ENCODE peak calls at places on chromosomes 5 and 9, in eight cellular contexts. B, M, F, H, C, O, U and W are unnamed samples. For H3K9me3, the result is how much of the 10 kb centered on the place peaks cover.

GRCh38 chr5:145941096-145941676 is 4.8 kb downstream of the SH3RF2 start:
- DNase-seq in B (no peak), M (no peak), F (no peak), H (peak), C (peak), O (no peak), U (no peak), W (peak)

GRCh38 chr5:171137768-171138540 is 171.1 kb upstream of the TLX3 start:
- DNase-seq in B (no peak), M (no peak), F (no peak), H (peak), C (no peak), O (peak), U (no peak), W (peak)

GRCh38 chr5:150159741-150160179 is 4.1 kb upstream of the PDGFRB start:
- DNase-seq in B (no peak), M (peak), F (no peak), H (no peak), C (no peak), O (no peak), U (no peak), W (peak)

GRCh38 chr5:115415143-115415491 is 118.7 kb upstream of the CCDC112 start:
- DNase-seq in B (no peak), M (peak), F (no peak), H (peak), C (peak), O (peak), U (no peak), W (peak)

GRCh38 chr5:139178948-139179347 is 19.2 kb downstream of the SIL1 start:
- DNase-seq in B (no peak), M (no peak), F (no peak), H (no peak), C (peak), O (no peak), U (no peak), W (peak)

GRCh38 chr5:137706841-137707240 is 29.0 kb downstream of the KLHL3 start:
- DNase-seq in B (no peak), M (no peak), F (no peak), H (peak), C (no peak), O (peak), U (no peak), W (peak)

GRCh38 chr5:141489841-141490240 is 960 bp downstream of the PCDHGC5 start:
- DNase-seq in B (no peak), M (no peak), F (no peak), H (no peak), C (no peak), O (no peak), U (no peak), W (no peak)

GRCh38 chr9:127955294-127956015 is 17.8 kb upstream of the DPM2 start:
- DNase-seq in B (peak), M (no peak), F (peak), H (peak), C (peak), O (peak), U (peak), W (peak)

GRCh38 chr9:16278420-16278999 is 592.0 kb downstream of the BNC2 start:
- DNase-seq in B (no peak), M (no peak), F (no peak), H (no peak), C (no peak), O (no peak), U (no peak), W (no peak)

GRCh38 chr9:68548241-68548640 is 7.6 kb upstream of the TMEM252 start:
- DNase-seq in B (no peak), M (no peak), F (no peak), H (no peak), C (no peak), O (no peak), U (no peak), W (no peak)

DNA sequence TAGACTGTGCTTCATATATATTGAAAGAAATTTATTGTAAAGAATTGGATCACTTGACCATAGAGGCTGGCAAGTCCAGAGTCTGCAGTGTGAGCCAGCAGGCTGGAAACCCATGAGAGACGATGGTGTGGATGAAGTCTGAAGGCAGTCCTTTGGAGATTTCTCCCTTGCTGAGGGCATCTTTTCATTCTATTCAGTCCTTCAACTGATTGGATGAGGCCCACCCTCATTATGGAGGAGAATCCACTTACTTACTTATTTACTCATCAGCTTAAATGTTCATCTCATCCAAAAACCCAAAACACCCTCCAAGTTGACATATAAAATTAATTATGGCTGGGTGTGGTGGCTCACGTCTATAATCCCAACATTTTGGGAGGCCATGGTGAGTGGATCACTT is 62.1 kb downstream of the MCTP1 start:
- DNase-seq in B (no peak), M (no peak), F (no peak), H (no peak), C (no peak), O (no peak), U (no peak), W (no peak)
- H3K9me3 ChIP-seq in B (under half), M (under half), F (under half), H (under half), C (under half), O (under half), U (under half), W (under half)

DNA sequence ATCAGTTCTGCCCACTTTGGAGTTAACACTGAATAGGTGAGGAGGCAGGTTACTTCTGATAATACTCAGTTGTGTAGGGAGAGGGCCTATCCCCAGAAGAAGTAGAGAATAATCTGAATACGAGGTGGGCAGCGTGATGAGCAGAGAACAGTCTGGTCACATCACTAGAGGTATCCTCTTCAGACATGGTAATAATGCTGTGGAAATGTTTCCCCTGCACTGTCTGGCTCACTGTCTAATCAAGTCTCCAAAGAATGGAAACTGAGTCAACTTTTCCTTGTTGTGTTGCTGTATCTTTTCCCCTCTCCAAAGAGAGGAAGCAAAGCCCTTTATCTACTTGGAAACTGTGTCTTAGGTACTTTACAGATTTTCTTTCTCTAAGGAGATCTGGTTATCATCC is 110.9 kb upstream of the ANKRD55 start:
- DNase-seq in B (no peak), M (no peak), F (no peak), H (no peak), C (no peak), O (no peak), U (no peak), W (no peak)
- H3K9me3 ChIP-seq in B (under half), M (under half), F (under half), H (under half), C (under half), O (under half), U (under half), W (under half)

GRCh38 chr9:23496827-23497226 is 329.2 kb downstream of the ELAVL2 start:
- DNase-seq in B (no peak), M (no peak), F (no peak), H (no peak), C (no peak), O (no peak), U (no peak), W (no peak)

DNA sequence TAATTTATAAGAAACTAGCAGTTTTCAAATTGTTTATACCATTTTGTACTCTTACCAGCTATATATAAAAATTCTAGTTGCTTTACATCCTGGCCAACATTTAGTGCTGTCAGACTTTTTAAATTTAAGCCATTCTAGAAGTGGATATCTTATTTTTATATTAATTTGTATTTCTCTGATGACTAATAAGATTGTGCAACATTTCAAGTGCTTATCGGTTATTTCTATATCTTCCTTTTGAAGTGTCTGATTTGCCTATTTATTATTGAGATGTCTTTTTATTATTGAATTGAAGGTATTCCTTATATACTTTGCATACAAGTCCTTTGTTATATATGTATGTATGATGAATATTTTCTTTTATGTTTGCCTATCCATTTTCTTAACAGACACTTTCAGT is 324.0 kb downstream of the ELAVL2 start:
- DNase-seq in B (no peak), M (no peak), F (no peak), H (no peak), C (no peak), O (no peak), U (no peak), W (no peak)
- H3K9me3 ChIP-seq in B (under half), M (under half), F (under half), H (under half), C (under half), O (under half), U (under half), W (under half)

GRCh38 chr9:138122676-138123075 is 245.1 kb downstream of the CACNA1B start:
- DNase-seq in B (no peak), M (no peak), F (no peak), H (no peak), C (no peak), O (no peak), U (no peak), W (no peak)
- H3K9me3 ChIP-seq in B (under half), M (under half), F (under half), H (under half), C (under half), O (under half), U (under half), W (under half)